ENCODE peak calls at places on chromosomes 2 and 18, in nine cellular contexts. One of them, this sample, is unnamed.

GRCh38 chr18:25170402-25170801 is 181.6 kb downstream of the ZNF521 start:
- DNase-seq in mucosa of gallbladder: no peak
- DNase-seq in fibroblast of the conjunctiva: no peak
- DNase-seq in HCEC 1CT: no peak
- DNase-seq in GM20000: no peak
- DNase-seq in Peyer's patch: no peak
- DNase-seq in adipocyte: no peak
- DNase-seq in esophagus squamous epithelium: no peak
- DNase-seq in SW 1271: no peak
- DNase-seq in this sample: no peak

GRCh38 chr2:111679202-111679601 is 204.8 kb downstream of the ANAPC1 start:
- DNase-seq in mucosa of gallbladder: no peak
- DNase-seq in fibroblast of the conjunctiva: no peak
- DNase-seq in HCEC 1CT: peak
- DNase-seq in GM20000: no peak
- DNase-seq in Peyer's patch: no peak
- DNase-seq in adipocyte: peak
- DNase-seq in esophagus squamous epithelium: no peak
- DNase-seq in SW 1271: no peak
- DNase-seq in this sample: no peak

GRCh38 chr18:32372381-32373061 is 98.2 kb downstream of the GAREM1 start:
- DNase-seq in mucosa of gallbladder: peak
- DNase-seq in fibroblast of the conjunctiva: no peak
- DNase-seq in HCEC 1CT: no peak
- DNase-seq in GM20000: no peak
- DNase-seq in Peyer's patch: no peak
- DNase-seq in adipocyte: no peak
- DNase-seq in esophagus squamous epithelium: no peak
- DNase-seq in SW 1271: no peak
- DNase-seq in this sample: no peak

GRCh38 chr2:238838786-238839327 is 9.0 kb upstream of the TWIST2 start:
- DNase-seq in mucosa of gallbladder: no peak
- DNase-seq in fibroblast of the conjunctiva: no peak
- DNase-seq in HCEC 1CT: no peak
- DNase-seq in GM20000: no peak
- DNase-seq in Peyer's patch: no peak
- DNase-seq in adipocyte: no peak
- DNase-seq in esophagus squamous epithelium: no peak
- DNase-seq in SW 1271: no peak
- DNase-seq in this sample: no peak

GRCh38 chr2:35973132-35973736 is 382.3 kb upstream of the CRIM1 start:
- DNase-seq in mucosa of gallbladder: peak
- DNase-seq in fibroblast of the conjunctiva: peak
- DNase-seq in HCEC 1CT: peak
- DNase-seq in GM20000: peak
- DNase-seq in Peyer's patch: no peak
- DNase-seq in adipocyte: peak
- DNase-seq in esophagus squamous epithelium: no peak
- DNase-seq in SW 1271: no peak
- DNase-seq in this sample: no peak

GRCh38 chr2:38076710-38077430 is 919 bp upstream of the CYP1B1 start:
- DNase-seq in mucosa of gallbladder: peak
- DNase-seq in fibroblast of the conjunctiva: peak
- DNase-seq in HCEC 1CT: peak
- DNase-seq in GM20000: peak
- DNase-seq in Peyer's patch: peak
- DNase-seq in adipocyte: peak
- DNase-seq in esophagus squamous epithelium: no peak
- DNase-seq in SW 1271: peak
- DNase-seq in this sample: no peak

GRCh38 chr2:182066439-182067061 is 80.9 kb downstream of the PPP1R1C start:
- DNase-seq in mucosa of gallbladder: no peak
- DNase-seq in fibroblast of the conjunctiva: peak
- DNase-seq in HCEC 1CT: peak
- DNase-seq in GM20000: no peak
- DNase-seq in Peyer's patch: no peak
- DNase-seq in adipocyte: peak
- DNase-seq in esophagus squamous epithelium: no peak
- DNase-seq in SW 1271: no peak
- DNase-seq in this sample: no peak

GRCh38 chr2:68861330-68861729 is 9.9 kb downstream of the BMP10 start:
- DNase-seq in mucosa of gallbladder: no peak
- DNase-seq in fibroblast of the conjunctiva: no peak
- DNase-seq in HCEC 1CT: no peak
- DNase-seq in GM20000: no peak
- DNase-seq in Peyer's patch: no peak
- DNase-seq in adipocyte: no peak
- DNase-seq in esophagus squamous epithelium: no peak
- DNase-seq in SW 1271: no peak
- DNase-seq in this sample: no peak